ENCODE peak calls at places on chromosomes 3 and 15, in six cellular contexts. T is posterior cingulate gyrus, Q is left lung, N is NCI-H1092 treated with DMSO at 0.1 percent for 48 hours, I is GM04504, M is anterior cingulate cortex. F is an unnamed sample.

GRCh38 chr3:150049317-150049716 is 78.6 kb upstream of the PFN2 start:
- DNase-seq in N (no peak), Q (no peak), I (no peak), T (no peak), M (no peak), F (peak)

GRCh38 chr3:4988815-4989648 is 9.8 kb downstream of the BHLHE40 start:
- DNase-seq in I (no peak), N (no peak), Q (no peak), T (no peak), M (no peak), F (no peak)

GRCh38 chr15:63023351-63023945 is 19.1 kb upstream of the TPM1 start:
- DNase-seq in N (no peak), I (no peak), T (no peak), Q (no peak), M (no peak), F (no peak)

GRCh38 chr3:122316368-122316767 is 8.7 kb upstream of the CSTA start:
- DNase-seq in M (no peak), Q (no peak), N (no peak), T (no peak), I (no peak), F (no peak)

GRCh38 chr3:71432044-71432970 is 151.2 kb downstream of the FOXP1 start:
- DNase-seq in M (no peak), N (no peak), I (no peak), T (no peak), Q (no peak), F (no peak)

GRCh38 chr3:38480930-38481329 is 15.2 kb upstream of the EXOG start:
- DNase-seq in I (no peak), M (no peak), Q (peak), T (no peak), N (no peak), F (no peak)

GRCh38 chr3:114409291-114409690 is 115.5 kb downstream of the TIGIT start:
- DNase-seq in N (peak), Q (no peak), I (no peak), M (no peak), T (no peak), F (no peak)

GRCh38 chr3:193828477-193828876 is 235.5 kb downstream of the OPA1 start:
- DNase-seq in I (no peak), Q (no peak), T (no peak), N (no peak), M (no peak), F (no peak)

GRCh38 chr3:187264051-187264450 is 27.5 kb downstream of the MASP1 start:
- DNase-seq in I (no peak), N (no peak), Q (no peak), T (no peak), M (no peak), F (peak)

GRCh38 chr3:99960941-99961340 is 143.3 kb downstream of the CMSS1 start:
- DNase-seq in N (no peak), M (no peak), T (no peak), Q (no peak), I (no peak), F (no peak)

GRCh38 chr15:88649286-88649733 is 10.5 kb downstream of the ISG20 start:
- DNase-seq in N (no peak), M (no peak), I (peak), T (peak), Q (no peak), F (peak)

GRCh38 chr15:68749365-68750141 is 71.1 kb downstream of the ANP32A start:
- DNase-seq in M (no peak), N (no peak), T (no peak), I (peak), Q (no peak), F (no peak)

GRCh38 chr3:185629554-185630181 is 43.6 kb downstream of the SENP2 start:
- DNase-seq in N (no peak), Q (no peak), M (no peak), I (no peak), T (no peak), F (no peak)

GRCh38 chr3:18443670-18444596 is 18.8 kb upstream of the SATB1 start:
- DNase-seq in T (peak), Q (peak), I (no peak), M (no peak), N (peak), F (no peak)

GRCh38 chr15:101242160-101242998 is 9.5 kb downstream of the CHSY1 start:
- DNase-seq in M (no peak), I (peak), Q (no peak), T (no peak), N (no peak), F (peak)

GRCh38 chr3:25493246-25493645 is 65.2 kb downstream of the RARB start:
- DNase-seq in M (no peak), N (no peak), I (no peak), T (no peak), Q (no peak), F (no peak)

GRCh38 chr3:73999501-73999900 is 374.8 kb upstream of the PDZRN3 start:
- DNase-seq in I (no peak), N (no peak), M (no peak), T (no peak), Q (no peak), F (no peak)

GRCh38 chr3:44762170-44762677 is 630 bp downstream of the KIF15 start:
- DNase-seq in Q (no peak), N (peak), T (no peak), M (no peak), I (no peak), F (no peak)

GRCh38 chr3:158830391-158830790 is 28.5 kb downstream of the MFSD1 start:
- DNase-seq in N (no peak), Q (no peak), T (no peak), M (no peak), I (no peak), F (peak)

GRCh38 chr3:31289592-31289991 is 243.1 kb upstream of the STT3B start:
- DNase-seq in M (no peak), T (no peak), N (no peak), I (no peak), Q (no peak), F (no peak)

GRCh38 chr3:64473476-64473875 is 214.3 kb downstream of the ADAMTS9 start:
- DNase-seq in T (no peak), I (no peak), M (no peak), Q (no peak), N (no peak), F (no peak)

GRCh38 chr3:122858373-122858772 is 63.5 kb downstream of the SLC49A4 start:
- DNase-seq in I (no peak), M (no peak), N (no peak), T (no peak), Q (no peak), F (peak)

GRCh38 chr3:120177151-120177550 is 82.9 kb upstream of the GSK3B start:
- DNase-seq in Q (no peak), I (peak), N (peak), M (no peak), T (no peak), F (peak)

GRCh38 chr3:73727117-73727802 is 102.5 kb upstream of the PDZRN3 start:
- DNase-seq in Q (no peak), T (no peak), M (no peak), N (no peak), I (peak), F (peak)

GRCh38 chr3:25603703-25604102 is 61.0 kb downstream of the TOP2B start:
- DNase-seq in T (no peak), I (peak), M (no peak), N (no peak), Q (no peak), F (peak)

GRCh38 chr15:67521770-67522568 is 1.0 kb downstream of the C15orf61 start:
- DNase-seq in T (no peak), N (no peak), M (no peak), I (peak), Q (no peak), F (peak)

GRCh38 chr3:25468866-25469319 is 40.8 kb downstream of the RARB start:
- DNase-seq in M (peak), N (no peak), I (peak), Q (no peak), T (no peak), F (no peak)

GRCh38 chr15:33243869-33244268 is 49.4 kb upstream of the FMN1 start:
- DNase-seq in T (no peak), I (peak), N (no peak), M (no peak), Q (no peak), F (peak)

GRCh38 chr3:49120096-49120437 is 556 bp downstream of the USP19 start:
- DNase-seq in T (no peak), Q (no peak), M (no peak), N (no peak), I (no peak), F (no peak)

GRCh38 chr15:58987036-58987435 is 427 bp upstream of the RNF111 start:
- DNase-seq in Q (no peak), I (no peak), M (no peak), T (no peak), N (no peak), F (peak)

GRCh38 chr3:123809597-123809996 is 74.5 kb downstream of the MYLK start:
- DNase-seq in Q (no peak), M (no peak), I (no peak), T (no peak), N (no peak), F (no peak)

GRCh38 chr15:99844150-99844549 is 110.9 kb upstream of the LYSMD4 start:
- DNase-seq in Q (no peak), M (no peak), N (no peak), I (peak), T (no peak), F (no peak)

GRCh38 chr15:58761010-58761388 is 10.1 kb upstream of the MINDY2 start:
- DNase-seq in N (no peak), I (no peak), M (no peak), Q (no peak), T (no peak), F (no peak)

GRCh38 chr3:60998855-60999254 is 252.4 kb downstream of the FHIT start:
- DNase-seq in I (no peak), N (no peak), Q (no peak), M (no peak), T (no peak), F (peak)